ENCODE peak calls at places on chromosomes 5 and 9, in seven cellular contexts. T, D, F, O, E, C and Y are unnamed samples.

GRCh38 chr5:38497946-38498345 is 58.5 kb downstream of the LIFR start:
- DNase-seq in T (peak), D (peak), F (peak), O (peak), E (no peak), C (peak), Y (no peak)

GRCh38 chr9:89654025-89654662 is 49.3 kb downstream of the GADD45G start:
- DNase-seq in T (no peak), D (no peak), F (no peak), O (no peak), E (no peak), C (no peak), Y (no peak)

GRCh38 chr5:155633338-155633957 is 619.9 kb downstream of the KIF4B start:
- DNase-seq in T (no peak), D (no peak), F (no peak), O (no peak), E (no peak), C (no peak), Y (no peak)

GRCh38 chr9:6845881-6846280 is 88.1 kb downstream of the KDM4C start:
- DNase-seq in T (no peak), D (peak), F (peak), O (peak), E (peak), C (no peak), Y (no peak)

GRCh38 chr5:6419340-6419852 is 29.3 kb upstream of the UBE2QL1 start:
- DNase-seq in T (no peak), D (no peak), F (no peak), O (no peak), E (no peak), C (peak), Y (no peak)

GRCh38 chr5:32777733-32778132 is 66.6 kb downstream of the NPR3 start:
- DNase-seq in T (peak), D (no peak), F (no peak), O (peak), E (no peak), C (no peak), Y (no peak)

GRCh38 chr5:76583163-76584047 is 39.8 kb downstream of the F2RL2 start:
- DNase-seq in T (peak), D (peak), F (peak), O (peak), E (no peak), C (peak), Y (no peak)

GRCh38 chr5:10975915-10976314 is 214.9 kb upstream of the DAP start:
- DNase-seq in T (no peak), D (peak), F (no peak), O (no peak), E (no peak), C (no peak), Y (no peak)

GRCh38 chr9:121581775-121582600 is 69.4 kb upstream of the DAB2IP start:
- DNase-seq in T (no peak), D (no peak), F (no peak), O (no peak), E (peak), C (no peak), Y (no peak)

GRCh38 chr9:137429546-137429890 is 6.3 kb downstream of the NOXA1 start:
- DNase-seq in T (no peak), D (no peak), F (no peak), O (no peak), E (no peak), C (no peak), Y (no peak)
- H2AFZ ChIP-seq in T (no peak), D (no peak), F (no peak), O (no peak), E (no peak), C (no peak), Y (no peak)

GRCh38 chr9:13032585-13032984 is 246.9 kb downstream of the MPDZ start:
- DNase-seq in T (no peak), D (no peak), F (no peak), O (no peak), E (no peak), C (no peak), Y (no peak)

GRCh38 chr9:13035822-13036221 is 243.7 kb downstream of the MPDZ start:
- DNase-seq in T (no peak), D (no peak), F (no peak), O (peak), E (no peak), C (no peak), Y (no peak)

GRCh38 chr9:13033959-13034695 is 245.4 kb downstream of the MPDZ start:
- DNase-seq in T (peak), D (peak), F (peak), O (peak), E (peak), C (peak), Y (peak)

GRCh38 chr9:13034696-13035006 is 244.8 kb downstream of the MPDZ start:
- DNase-seq in T (peak), D (no peak), F (no peak), O (no peak), E (no peak), C (no peak), Y (no peak)
- H3K4me2 ChIP-seq in T (peak), D (no peak), F (no peak), O (peak), E (no peak), C (peak), Y (peak)

GRCh38 chr9:136372561-136373299 is 739 bp downstream of the CARD9 start:
- DNase-seq in T (peak), D (peak), F (peak), O (peak), E (no peak), C (peak), Y (peak)
- H2AFZ ChIP-seq in T (peak), D (peak), F (peak), O (peak), E (peak), C (no peak), Y (peak)

DNA sequence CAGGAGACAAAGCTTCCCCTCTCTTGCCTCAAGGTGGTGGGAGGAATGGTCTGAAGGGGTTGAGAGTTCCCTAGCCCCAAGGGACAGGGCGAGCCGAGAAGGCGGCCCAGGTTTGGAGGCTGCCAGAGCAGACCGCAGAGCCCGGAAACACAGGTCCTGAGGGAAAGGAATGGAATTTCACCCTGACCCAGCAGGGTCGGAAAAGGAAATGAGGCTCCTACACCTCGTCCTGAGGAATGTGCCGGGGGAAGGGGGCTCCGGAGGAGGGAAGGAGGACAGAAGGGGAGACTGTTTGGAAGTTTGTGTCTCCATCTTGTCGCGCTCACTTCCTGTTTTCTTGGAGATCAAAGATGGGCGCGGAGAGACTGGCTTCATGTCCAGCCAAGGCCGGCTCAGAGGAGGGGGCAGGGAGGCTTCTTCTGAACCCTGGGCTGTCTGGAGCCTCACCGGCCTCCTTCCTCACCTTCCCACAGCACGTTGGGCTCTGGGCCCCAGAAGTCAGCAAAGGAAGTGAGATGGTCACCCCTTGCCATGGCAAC is 9.6 kb downstream of the ENG start:
- DNase-seq in T (no peak), D (peak), F (no peak), O (peak), E (no peak), C (peak), Y (no peak)
- H3K4me2 ChIP-seq in T (peak), D (no peak), F (peak), O (no peak), E (no peak), C (peak), Y (no peak)

GRCh38 chr5:1504617-1505016 is 19.1 kb downstream of the LPCAT1 start:
- DNase-seq in T (no peak), D (no peak), F (no peak), O (no peak), E (no peak), C (no peak), Y (no peak)
- H2AFZ ChIP-seq in T (no peak), D (no peak), F (no peak), O (no peak), E (no peak), C (no peak), Y (no peak)

DNA sequence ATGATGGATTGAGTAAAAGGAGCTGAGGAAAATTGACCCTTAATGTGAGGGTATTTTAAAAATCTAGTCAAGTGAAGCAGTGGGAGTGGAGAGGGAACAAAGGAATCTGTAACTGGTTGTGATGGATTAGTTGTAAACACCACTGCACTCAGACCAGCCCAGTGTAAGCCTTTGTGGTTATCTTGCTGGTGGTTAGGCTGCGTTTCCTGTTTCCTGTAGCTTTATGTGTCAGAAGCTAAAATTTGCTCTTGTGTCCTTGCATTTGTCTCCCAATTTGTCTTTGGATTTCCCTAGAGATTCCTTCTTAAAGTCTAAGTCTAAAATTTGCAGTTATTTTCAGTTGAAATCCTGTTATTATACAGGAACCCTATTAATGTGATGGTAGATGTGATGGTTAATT is 6.3 kb downstream of the IFNA21 start:
- DNase-seq in T (no peak), D (peak), F (no peak), O (no peak), E (no peak), C (peak), Y (peak)
- H3K4me2 ChIP-seq in T (no peak), D (no peak), F (no peak), O (no peak), E (no peak), C (peak), Y (no peak)